ENCODE peak calls at places on chromosomes 12 and 14, in seven cellular contexts. V is CMK; T is anterior cingulate cortex; L is activated T-helper 1 cell treated with anti-CD3 and anti-CD28 coated beads, Interleukin-12 subunit alpha, Interleukin-12 subunit beta, Interleukin-2, Interleukin-4 antibody, amounts not matched to agents 30 ng/mL and 10 ng/mL and 1 ng/mL, durations not matched to agents 14 hours and 24 hours and 36 hours; Y is neural crest cell; N is non-pigmented ciliary epithelial cell; I is glutamatergic neuron. F is an unnamed sample.

GRCh38 chr12:67327466-67327865 is 58.3 kb downstream of the CAND1 start:
- DNase-seq in I (no peak), N (no peak), T (no peak), Y (no peak), L (no peak), V (no peak), F (peak)

GRCh38 chr12:68611094-68611818 is 557 bp downstream of the RAP1B start:
- DNase-seq in I (peak), N (no peak), T (peak), L (peak), V (no peak), Y (peak), F (peak)

GRCh38 chr14:66652736-66653135 is 144.8 kb downstream of the GPHN start:
- DNase-seq in N (no peak), L (no peak), I (no peak), Y (no peak), T (no peak), V (no peak), F (peak)

GRCh38 chr12:50401383-50402155 is 884 bp downstream of the LARP4 start:
- DNase-seq in V (no peak), Y (no peak), L (no peak), I (no peak), N (no peak), T (no peak), F (no peak)

GRCh38 chr14:51004801-51005526 is 60.7 kb upstream of the PYGL start:
- DNase-seq in I (no peak), T (no peak), N (no peak), V (no peak), L (no peak), Y (no peak), F (no peak)

GRCh38 chr12:133233006-133233405 is 2.7 kb downstream of the ANHX start:
- DNase-seq in I (no peak), N (no peak), L (no peak), V (no peak), T (no peak), Y (no peak), F (no peak)

GRCh38 chr14:44497148-44497547 is 9.9 kb downstream of the FSCB start:
- DNase-seq in L (no peak), V (no peak), N (no peak), I (no peak), T (no peak), Y (no peak), F (no peak)

GRCh38 chr14:58731465-58732330 is 93.9 kb downstream of the DACT1 start:
- DNase-seq in I (no peak), Y (no peak), V (no peak), T (no peak), N (peak), L (no peak), F (peak)

GRCh38 chr14:70713096-70713875 is 71.6 kb downstream of the TTC9 start:
- DNase-seq in N (no peak), Y (no peak), T (no peak), I (no peak), V (no peak), L (no peak), F (peak)

GRCh38 chr14:95442633-95443021 is 73.8 kb downstream of the SYNE3 start:
- DNase-seq in N (no peak), V (peak), I (peak), L (peak), Y (peak), T (peak), F (peak)

GRCh38 chr12:115988629-115989563 is 288.6 kb downstream of the MED13L start:
- DNase-seq in N (no peak), V (no peak), T (no peak), I (no peak), L (no peak), Y (no peak), F (no peak)

GRCh38 chr12:111656016-111656415 is 29.7 kb downstream of the BRAP start:
- DNase-seq in I (no peak), L (no peak), T (no peak), Y (no peak), V (no peak), N (no peak), F (no peak)

GRCh38 chr14:93326196-93326595 is 6.6 kb downstream of the BTBD7 start:
- DNase-seq in I (no peak), N (no peak), L (no peak), Y (no peak), V (no peak), T (no peak), F (no peak)

GRCh38 chr12:108418162-108418561 is 79.1 kb upstream of the CMKLR1 start:
- DNase-seq in Y (no peak), N (peak), I (no peak), L (no peak), V (no peak), T (no peak), F (no peak)